ENCODE peak calls at places on chromosomes 3 and 15, in five cellular contexts. Q, W, J, C and D are unnamed samples.

GRCh38 chr3:42366550-42366949 is 43.9 kb downstream of the LYZL4 start:
- DNase-seq in C (no peak), W (no peak), Q (no peak), J (no peak), D (no peak)

GRCh38 chr3:151971814-151972579 is 98.6 kb downstream of the SUCNR1 start:
- DNase-seq in Q (no peak), C (no peak), W (no peak), J (no peak), D (no peak)

GRCh38 chr3:156120528-156121251 is at the start of gene KCNAB1:
- DNase-seq in Q (no peak), C (no peak), J (no peak), W (no peak), D (no peak)

GRCh38 chr3:163476179-163476578 is 1602.1 kb downstream of the SI start:
- DNase-seq in W (no peak), Q (no peak), J (no peak), C (no peak), D (peak; percentile 82)

GRCh38 chr3:194450341-194450740 is 36.5 kb downstream of the ATP13A3 start:
- DNase-seq in Q (no peak), C (no peak), W (no peak), J (no peak), D (no peak)

GRCh38 chr15:92565351-92566125 is 90.0 kb downstream of the FAM174B start:
- DNase-seq in Q (no peak), W (no peak), C (no peak), J (no peak), D (no peak)

GRCh38 chr15:69450968-69451695 is 1.5 kb upstream of the RPLP1 start:
- DNase-seq in J (no peak), Q (no peak), W (no peak), C (no peak), D (no peak)

GRCh38 chr3:142288032-142288638 is 62.8 kb upstream of the GK5 start:
- DNase-seq in Q (no peak), J (no peak), C (no peak), W (no peak), D (no peak)